ENCODE peak calls at places on chromosomes 3 and 15, in five cellular contexts. H, G, S, L and C are unnamed samples.

GRCh38 chr15:64483749-64484148 is 23.4 kb downstream of the ZNF609 start:
- DNase-seq in H (no peak), G (no peak), S (no peak), L (no peak), C (no peak)

GRCh38 chr3:129371041-129371826 is 57.2 kb downstream of the EFCAB12 start:
- DNase-seq in H (no peak), G (no peak), S (no peak), L (no peak), C (no peak)

GRCh38 chr3:29453278-29453961 is 172.5 kb downstream of the RBMS3 start:
- DNase-seq in H (peak; percentile 44), G (no peak), S (no peak), L (no peak), C (no peak)

GRCh38 chr3:95926904-95927501 is 887.4 kb upstream of the EPHA6 start:
- DNase-seq in H (no peak), G (no peak), S (no peak), L (no peak), C (no peak)

GRCh38 chr3:39712413-39713048 is 96.9 kb upstream of the MYRIP start:
- DNase-seq in H (no peak), G (no peak), S (no peak), L (no peak), C (no peak)

GRCh38 chr3:58539636-58540035 is 2.6 kb upstream of the ACOX2 start:
- DNase-seq in H (no peak), G (peak; percentile 34), S (no peak), L (no peak), C (no peak)

GRCh38 chr3:57006949-57007419 is 53.5 kb upstream of the SPATA12 start:
- DNase-seq in H (no peak), G (peak; percentile 56), S (no peak), L (peak; percentile 57), C (no peak)

GRCh38 chr15:57319919-57320542 is 56.3 kb upstream of the CGNL1 start:
- DNase-seq in H (no peak), G (no peak), S (no peak), L (no peak), C (no peak)

GRCh38 chr3:37386627-37387230 is 212.3 kb upstream of the LRRFIP2 start:
- DNase-seq in H (no peak), G (no peak), S (no peak), L (peak; percentile 41), C (no peak)

GRCh38 chr3:158167737-158168469 is 58.0 kb downstream of the RSRC1 start:
- DNase-seq in H (no peak), G (peak; percentile 98), S (no peak), L (no peak), C (peak; percentile 87)

GRCh38 chr3:127706312-127706711 is 33.6 kb downstream of the ABTB1 start:
- DNase-seq in H (peak; percentile 82), G (no peak), S (no peak), L (peak; percentile 60), C (no peak)

GRCh38 chr3:127035672-127036071 is 52.8 kb downstream of the PLXNA1 start:
- DNase-seq in H (peak; percentile 71), G (peak; percentile 89), S (no peak), L (peak; percentile 52), C (no peak)

GRCh38 chr15:26665950-26666921 is 106.6 kb downstream of the GABRB3 start:
- DNase-seq in H (no peak), G (no peak), S (no peak), L (no peak), C (no peak)

GRCh38 chr3:72143322-72143721 is 358.4 kb upstream of the PROK2 start:
- DNase-seq in H (no peak), G (peak; percentile 88), S (no peak), L (no peak), C (no peak)

GRCh38 chr3:115100806-115101205 is 46.3 kb downstream of the ZBTB20 start:
- DNase-seq in H (no peak), G (no peak), S (no peak), L (no peak), C (no peak)

GRCh38 chr3:69031635-69032034 is 18.2 kb upstream of the EOGT start:
- DNase-seq in H (no peak), G (no peak), S (no peak), L (no peak), C (no peak)

GRCh38 chr15:77830041-77830440 is 197.3 kb upstream of the LINGO1 start:
- DNase-seq in H (peak; percentile 10), G (peak; percentile 96), S (no peak), L (no peak), C (no peak)

GRCh38 chr3:54225841-54226528 is 103.6 kb downstream of the CACNA2D3 start:
- DNase-seq in H (no peak), G (no peak), S (no peak), L (no peak), C (no peak)

GRCh38 chr15:63718590-63719035 is 115.1 kb downstream of the HERC1 start:
- DNase-seq in H (no peak), G (peak; percentile 89), S (no peak), L (no peak), C (no peak)

GRCh38 chr3:195100903-195101591 is 169.9 kb downstream of the XXYLT1 start:
- DNase-seq in H (peak; percentile 87), G (no peak), S (no peak), L (peak; percentile 44), C (no peak)

GRCh38 chr3:115111632-115112031 is 35.5 kb downstream of the ZBTB20 start:
- DNase-seq in H (no peak), G (peak; percentile 23), S (no peak), L (no peak), C (no peak)

GRCh38 chr3:145182196-145182911 is 978.6 kb downstream of the PLOD2 start:
- DNase-seq in H (no peak), G (no peak), S (peak; percentile 30), L (no peak), C (no peak)

GRCh38 chr15:39270221-39270835 is 310.6 kb upstream of the THBS1 start:
- DNase-seq in H (no peak), G (no peak), S (no peak), L (no peak), C (no peak)

GRCh38 chr15:72472907-72473669 is 1.0 kb upstream of the ARIH1 start:
- DNase-seq in H (no peak), G (peak; percentile 33), S (no peak), L (no peak), C (no peak)

GRCh38 chr3:114551770-114552526 is 258.1 kb downstream of the TIGIT start:
- DNase-seq in H (peak; percentile 40), G (peak; percentile 84), S (no peak), L (no peak), C (peak; percentile 75)

GRCh38 chr3:50318615-50319014 is 3.9 kb downstream of the HYAL2 start:
- DNase-seq in H (no peak), G (no peak), S (no peak), L (no peak), C (no peak)

GRCh38 chr15:72118400-72118978 is at the start of gene SENP8:
- DNase-seq in H (no peak), G (no peak), S (no peak), L (no peak), C (no peak)

GRCh38 chr3:159265705-159266104 is 463.9 kb downstream of the MFSD1 start:
- DNase-seq in H (no peak), G (peak; percentile 80), S (no peak), L (no peak), C (no peak)

GRCh38 chr15:75661041-75661778 is 13.5 kb downstream of the SNX33 start:
- DNase-seq in H (peak; percentile 88), G (peak; percentile 96), S (no peak), L (peak; percentile 93), C (peak; percentile 63)

GRCh38 chr3:192842711-192843436 is 74.8 kb downstream of the MB21D2 start:
- DNase-seq in H (no peak), G (no peak), S (no peak), L (no peak), C (no peak)

GRCh38 chr3:138367912-138368311 is 19.5 kb downstream of the MRAS start:
- DNase-seq in H (peak; percentile 71), G (peak; percentile 45), S (no peak), L (peak; percentile 56), C (no peak)

GRCh38 chr3:43378066-43378935 is 92.0 kb downstream of the SNRK start:
- DNase-seq in H (no peak), G (peak; percentile 37), S (peak; percentile 62), L (no peak), C (no peak)

GRCh38 chr3:180926526-180926925 is 14.1 kb downstream of the FXR1 start:
- DNase-seq in H (no peak), G (no peak), S (no peak), L (no peak), C (no peak)

GRCh38 chr3:119990888-119991287 is 103.4 kb downstream of the GSK3B start:
- DNase-seq in H (no peak), G (peak; percentile 59), S (no peak), L (no peak), C (no peak)

GRCh38 chr15:34039506-34040123 is 611 bp upstream of the AVEN start:
- DNase-seq in H (no peak), G (peak; percentile 49), S (peak; percentile 70), L (no peak), C (no peak)

GRCh38 chr15:40360015-40360414 is 2.0 kb downstream of the DISP2 start:
- DNase-seq in H (no peak), G (no peak), S (no peak), L (no peak), C (no peak)
- H3K27me3 ChIP-seq in H (no peaks in the 10 kb centered on the region), G (peaks cover 28% of the 10 kb centered on the region), S (no peaks in the 10 kb centered on the region), L (no peaks in the 10 kb centered on the region), C (no peaks in the 10 kb centered on the region)

DNA sequence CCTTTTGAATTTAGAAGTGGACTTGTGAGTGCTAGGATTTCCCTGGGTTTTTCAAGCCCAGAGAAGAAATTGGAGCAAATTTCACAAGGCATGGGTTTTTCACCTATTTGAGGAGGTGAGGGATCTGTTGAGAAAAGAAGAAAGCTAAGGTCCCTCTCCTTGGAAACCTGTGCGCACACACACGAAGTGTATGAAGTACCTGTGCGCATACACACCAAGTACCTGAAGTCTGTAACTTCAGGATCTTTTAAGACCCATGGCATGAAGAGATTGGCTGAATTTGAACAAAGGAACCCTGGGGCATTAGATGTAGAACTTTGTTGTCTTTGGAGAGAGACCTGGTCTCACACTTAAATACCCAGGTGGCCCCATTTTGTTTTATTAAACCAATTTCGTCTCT is 64.1 kb downstream of the CMTM8 start:
- DNase-seq in H (no peak), G (no peak), S (no peak), L (no peak), C (no peak)
- H3K27ac ChIP-seq in H (no peak overlapping the region), G (no peak overlapping the region), S (no peak overlapping the region), L (no peak overlapping the region), C (no peak overlapping the region)

GRCh38 chr3:124497487-124497886 is 232.8 kb upstream of the UMPS start:
- DNase-seq in H (no peak), G (no peak), S (no peak), L (no peak), C (no peak)
- H3K27me3 ChIP-seq in H (no peaks in the 10 kb centered on the region), G (peaks cover 3% of the 10 kb centered on the region), S (no peaks in the 10 kb centered on the region), L (no peaks in the 10 kb centered on the region), C (no peaks in the 10 kb centered on the region)

DNA sequence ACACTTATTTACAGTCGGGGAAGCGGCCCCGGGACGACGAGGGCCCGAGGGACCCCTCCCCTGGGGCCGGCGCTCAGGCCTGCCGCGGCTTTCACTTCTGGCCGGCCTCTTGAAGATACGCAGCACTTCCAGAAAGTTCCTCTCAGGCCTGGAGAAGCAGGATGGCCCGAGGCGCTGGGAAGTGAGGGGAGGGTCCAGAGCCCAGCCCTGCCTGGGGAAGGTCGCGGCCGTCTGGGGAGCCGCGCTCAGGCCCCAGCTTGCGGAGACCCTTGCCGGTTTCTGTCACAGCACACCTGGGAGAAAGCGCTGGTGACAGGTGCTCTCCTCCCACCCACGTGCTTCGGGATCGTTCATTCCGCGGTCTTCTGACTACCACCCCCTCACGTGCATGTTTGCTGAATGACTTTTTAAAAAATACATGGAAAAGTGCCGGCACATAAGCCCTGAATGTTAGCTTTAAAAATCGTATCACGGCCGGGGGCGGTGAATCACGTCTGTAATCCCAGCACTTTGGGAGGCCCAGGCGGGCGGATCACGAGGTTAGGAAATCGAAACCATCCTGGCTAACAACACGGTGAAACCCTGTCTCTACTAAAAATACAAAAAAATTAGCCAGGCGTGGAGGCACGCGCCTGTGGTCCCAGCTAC is 726 bp upstream of the TM2D3 start:
- DNase-seq in H (no peak), G (no peak), S (no peak), L (no peak), C (peak; percentile 83)
- H3K27ac ChIP-seq in H (peak overlapping the region; percentile 92), G (peak overlapping the region; percentile 92), S (peak overlapping the region; percentile 86), L (peak overlapping the region; percentile 100), C (peak overlapping the region; percentile 92)